ENCODE peak calls at places on chromosomes 7 and 10, in nine cellular contexts. Y is GM13977, Q is HL-60, I is psoas muscle, V is astrocyte of the spinal cord, H is neural progenitor cell, K is tibial nerve, D is right atrium auricular region, M is H9. E is an unnamed sample.

GRCh38 chr7:151368136-151368571 is 26.5 kb downstream of the NUB1 start:
- DNase-seq in I (peak; percentile 91), V (peak; percentile 68), Y (peak; percentile 87), K (peak; percentile 73), D (peak; percentile 78), M (peak; percentile 91), Q (peak; percentile 74), H (peak; percentile 88), E (peak; percentile 70)

GRCh38 chr10:73873163-73873842 is 1.1 kb downstream of the CAMK2G start:
- DNase-seq in K (no peak), M (no peak), V (no peak), I (no peak), H (peak; percentile 58), Q (no peak), D (no peak), Y (no peak), E (no peak)

GRCh38 chr7:98357751-98358161 is 43.1 kb downstream of the BAIAP2L1 start:
- DNase-seq in H (no peak), M (no peak), Y (no peak), I (no peak), V (peak; percentile 62), D (no peak), K (no peak), Q (no peak), E (no peak)

GRCh38 chr10:111874586-111874985 is 309.0 kb downstream of the GPAM start:
- DNase-seq in V (no peak), D (no peak), K (no peak), Y (no peak), I (no peak), M (no peak), Q (no peak), H (no peak), E (no peak)

GRCh38 chr7:41268874-41269273 is 434.0 kb downstream of the INHBA start:
- DNase-seq in I (no peak), M (no peak), H (no peak), D (no peak), V (no peak), Y (no peak), Q (no peak), K (no peak), E (no peak)

GRCh38 chr10:60390224-60390626 is 550 bp upstream of the ANK3 start:
- DNase-seq in K (no peak), H (no peak), Y (no peak), V (no peak), Q (no peak), I (no peak), D (no peak), M (no peak), E (no peak)

GRCh38 chr10:22927661-22928403 is at the start of gene ARMC3:
- DNase-seq in H (peak; percentile 94), Y (peak; percentile 65), M (peak; percentile 92), V (peak; percentile 56), K (no peak), D (peak; percentile 69), Q (peak; percentile 4), I (peak; percentile 69), E (no peak)

GRCh38 chr7:30278386-30278785 is 6.0 kb upstream of the ZNRF2 start:
- DNase-seq in K (no peak), H (no peak), Y (no peak), M (no peak), I (no peak), V (no peak), D (no peak), Q (no peak), E (no peak)

GRCh38 chr7:77940647-77941046 is 142.1 kb downstream of the PHTF2 start:
- DNase-seq in M (no peak), K (no peak), V (peak; percentile 47), D (no peak), H (peak; percentile 48), I (no peak), Y (peak; percentile 52), Q (peak; percentile 9), E (no peak)

GRCh38 chr7:101705327-101705726 is 76.2 kb upstream of the MYL10 start:
- DNase-seq in I (no peak), K (no peak), M (no peak), H (no peak), V (no peak), Q (peak; percentile 39), Y (no peak), D (no peak), E (no peak)

GRCh38 chr10:110540038-110540437 is 27.5 kb upstream of the SMC3 start:
- DNase-seq in Y (no peak), I (no peak), D (no peak), M (no peak), Q (no peak), K (no peak), H (no peak), V (no peak), E (no peak)

GRCh38 chr10:99595770-99596465 is 24.3 kb downstream of the SLC25A28 start:
- DNase-seq in I (peak; percentile 68), D (no peak), V (no peak), M (peak; percentile 46), Y (no peak), Q (no peak), K (no peak), H (peak; percentile 36), E (no peak)

GRCh38 chr10:77925795-77926565 is 575 bp downstream of the DLG5 start:
- DNase-seq in K (no peak), H (peak; percentile 72), Q (peak; percentile 23), D (no peak), V (peak; percentile 22), Y (peak; percentile 73), I (peak; percentile 78), M (peak; percentile 68), E (no peak)

GRCh38 chr10:77922551-77923179 is 3.9 kb downstream of the DLG5 start:
- DNase-seq in Q (no peak), I (no peak), M (no peak), Y (no peak), V (no peak), H (no peak), D (no peak), K (no peak), E (no peak)

GRCh38 chr10:77927343-77928256 is 1.0 kb upstream of the DLG5 start:
- DNase-seq in I (no peak), D (no peak), M (no peak), H (peak; percentile 50), V (no peak), K (no peak), Y (no peak), Q (no peak), E (no peak)

GRCh38 chr10:77925410-77925794 is 1.2 kb downstream of the DLG5 start:
- DNase-seq in D (peak; percentile 63), V (peak; percentile 29), Y (no peak), Q (no peak), H (no peak), M (no peak), K (no peak), I (no peak), E (no peak)

GRCh38 chr10:77926566-77927342 is at the start of gene DLG5:
- DNase-seq in D (peak; percentile 60), Q (peak; percentile 17), Y (peak; percentile 77), V (peak; percentile 25), M (peak; percentile 45), I (peak; percentile 85), H (peak; percentile 76), K (peak; percentile 31), E (no peak)
- TF ChIP-seq CTCF in D (no peak), Q (no peak), Y (no peak), V (no peak), M (peak; percentile 22), I (no peak), H (peak; percentile 15), K (no peak), E (no peak)

GRCh38 chr10:45809829-45810228 is 37.5 kb downstream of the AGAP4 start:
- DNase-seq in Y (no peak), M (no peak), V (no peak), K (no peak), Q (no peak), H (peak; percentile 41), I (no peak), D (no peak), E (no peak)
- TF ChIP-seq CTCF in Y (no peak), M (peak; percentile 44), V (no peak), K (no peak), Q (no peak), H (peak; percentile 39), I (no peak), D (no peak), E (no peak)

GRCh38 chr10:119652361-119652760 is 1.2 kb downstream of the BAG3 start:
- DNase-seq in Q (no peak), H (peak; percentile 29), I (no peak), M (no peak), K (no peak), V (peak; percentile 74), D (no peak), Y (peak; percentile 80), E (no peak)
- TF ChIP-seq CTCF in Q (no peak), H (peak; percentile 31), I (peak; percentile 10), M (peak; percentile 32), K (no peak), V (peak; percentile 32), D (no peak), Y (peak; percentile 31), E (no peak)

GRCh38 chr7:5662776-5663175 is 118.7 kb downstream of the RNF216 start:
- DNase-seq in Q (no peak), H (no peak), Y (no peak), D (no peak), V (no peak), M (no peak), K (no peak), I (no peak), E (no peak)

GRCh38 chr7:5661941-5662340 is 119.5 kb downstream of the RNF216 start:
- DNase-seq in Q (peak; percentile 54), M (no peak), D (no peak), K (no peak), H (no peak), V (no peak), I (no peak), Y (peak; percentile 45), E (no peak)

GRCh38 chr7:5667391-5667790 is 114.1 kb downstream of the RNF216 start:
- DNase-seq in D (no peak), K (no peak), Q (no peak), Y (no peak), H (no peak), M (no peak), V (no peak), I (no peak), E (no peak)

GRCh38 chr7:5666361-5666760 is 115.1 kb downstream of the RNF216 start:
- DNase-seq in I (no peak), Y (no peak), D (no peak), Q (no peak), M (peak; percentile 32), H (peak; percentile 70), V (no peak), K (no peak), E (no peak)

DNA sequence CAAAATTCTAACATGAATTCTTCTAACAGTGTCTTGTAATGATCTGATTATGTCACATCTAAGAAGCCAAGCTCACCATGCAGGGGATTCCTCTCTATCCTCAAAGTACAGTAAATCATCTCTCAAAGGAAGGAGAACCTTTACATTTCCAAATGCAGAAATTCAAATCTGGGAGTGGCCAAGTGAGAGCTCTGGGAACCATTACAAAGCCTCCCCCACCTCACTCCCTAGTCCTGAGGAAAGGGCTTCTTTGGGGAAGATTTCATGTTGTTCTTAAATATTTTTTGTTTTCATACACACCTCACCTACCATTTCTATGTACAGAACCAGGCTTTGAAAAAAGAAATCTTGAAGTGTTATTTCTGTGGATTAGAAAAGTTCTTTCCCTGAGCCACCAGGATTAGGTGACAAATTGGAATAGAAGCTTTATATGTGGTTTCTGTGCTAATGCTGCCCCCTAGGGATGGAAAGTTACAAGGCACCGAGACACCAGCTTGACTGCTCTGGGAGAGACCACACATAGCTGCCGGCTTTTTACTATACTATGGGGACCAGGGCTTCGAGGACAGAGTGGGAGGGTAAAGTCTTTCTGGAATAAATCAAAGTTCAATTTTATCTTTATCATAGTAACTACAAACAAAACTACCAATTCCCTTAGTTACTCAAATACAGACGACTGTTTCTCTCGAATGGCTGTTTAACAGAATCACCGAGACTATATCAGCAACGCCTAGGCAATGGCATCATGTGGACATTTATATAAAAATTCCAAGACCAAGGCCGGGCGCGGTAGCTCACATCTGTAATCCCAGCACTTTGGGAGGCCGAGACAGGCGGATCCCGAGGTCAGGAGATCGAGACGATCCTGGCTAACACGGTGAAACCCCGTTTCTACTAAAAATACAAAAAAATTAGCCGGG is 116.1 kb downstream of the RNF216 start:
- DNase-seq in H (peak; percentile 86), Q (peak; percentile 73), I (peak; percentile 60), D (peak; percentile 82), V (peak; percentile 79), Y (peak; percentile 65), K (peak; percentile 76), M (peak; percentile 81), E (peak; percentile 55)
- TF ChIP-seq CTCF in H (peak; percentile 90), Q (peak; percentile 74), I (peak; percentile 83), D (peak; percentile 52), V (peak; percentile 78), Y (peak; percentile 74), K (peak; percentile 79), M (peak; percentile 93), E (peak; percentile 81)

E was measured in CD14-positive monocyte.